ENCODE peak calls at places on chromosome 11, in four cellular contexts. K is A549, R is RWPE1, Q is right lobe of liver. C is an unnamed sample.

GRCh38 chr11:127524618-127525017 is 524.0 kb upstream of the KIRREL3 start:
- DNase-seq in R (no peak), K (no peak), Q (no peak), C (peak)

GRCh38 chr11:122808494-122808893 is 29.8 kb upstream of the CRTAM start:
- DNase-seq in K (no peak), R (no peak), Q (no peak), C (no peak)

GRCh38 chr11:4480577-4481539 is 1.6 kb upstream of the OR52K1 start:
- DNase-seq in Q (no peak), R (peak), K (no peak), C (no peak)

GRCh38 chr11:75663808-75664207 is 5.0 kb downstream of the MAP6 start:
- DNase-seq in Q (no peak), K (no peak), R (no peak), C (no peak)

GRCh38 chr11:38460901-38461300 is 1862.9 kb upstream of the RAG2 start:
- DNase-seq in Q (no peak), K (no peak), R (peak), C (peak)

GRCh38 chr11:94638902-94639373 is 71.8 kb downstream of the PIWIL4 start:
- DNase-seq in K (no peak), R (no peak), Q (no peak), C (no peak)

GRCh38 chr11:26953770-26954392 is 40.0 kb upstream of the FIBIN start:
- DNase-seq in R (no peak), Q (no peak), K (no peak), C (no peak)

GRCh38 chr11:113384551-113384950 is 3.0 kb upstream of the ANKK1 start:
- DNase-seq in Q (no peak), K (peak), R (peak), C (no peak)

GRCh38 chr11:116226731-116227130 is 546.1 kb downstream of the BUD13 start:
- DNase-seq in K (no peak), Q (no peak), R (no peak), C (no peak)

GRCh38 chr11:59219836-59220235 is 7.1 kb upstream of the MPEG1 start:
- DNase-seq in Q (no peak), K (no peak), R (no peak), C (no peak)

GRCh38 chr11:20097319-20098221 is 62.7 kb downstream of the DBX1 start:
- DNase-seq in R (no peak), Q (no peak), K (no peak), C (no peak)

GRCh38 chr11:126510621-126511370 is 155.3 kb downstream of the ST3GAL4 start:
- DNase-seq in K (no peak), R (no peak), Q (no peak), C (no peak)

GRCh38 chr11:540583-541432 is 3.5 kb downstream of the LRRC56 start:
- DNase-seq in Q (no peak), K (no peak), R (no peak), C (no peak)

GRCh38 chr11:68946416-68947090 is 34.2 kb downstream of the MRGPRD start:
- DNase-seq in K (peak), Q (no peak), R (peak), C (no peak)

GRCh38 chr11:90558328-90558865 is 335.5 kb upstream of the CHORDC1 start:
- DNase-seq in K (no peak), Q (no peak), R (no peak), C (no peak)

GRCh38 chr11:19895776-19896175 is 183.1 kb downstream of the NAV2 start:
- DNase-seq in R (peak), K (no peak), Q (no peak), C (no peak)

GRCh38 chr11:7251487-7251835 is 243 bp upstream of the SYT9 start:
- DNase-seq in K (no peak), R (no peak), Q (no peak), C (no peak)

GRCh38 chr11:81707881-81708280 is 1025.8 kb downstream of the FAM181B start:
- DNase-seq in Q (no peak), K (no peak), R (no peak), C (no peak)

GRCh38 chr11:469684-470667 is 19.9 kb downstream of the PTDSS2 start:
- DNase-seq in Q (peak), R (peak), K (peak), C (peak)

GRCh38 chr11:73784080-73784634 is 3.5 kb upstream of the MRPL48 start:
- DNase-seq in Q (no peak), R (no peak), K (peak), C (no peak)

GRCh38 chr11:62796281-62796680 is 4.5 kb upstream of the TMEM223 start:
- DNase-seq in R (no peak), Q (no peak), K (no peak), C (no peak)

GRCh38 chr11:61041755-61042518 is 60.4 kb upstream of the CD5 start:
- DNase-seq in Q (no peak), K (peak), R (peak), C (no peak)

GRCh38 chr11:8262552-8263108 is 1.0 kb downstream of the LMO1 start:
- DNase-seq in Q (peak), R (peak), K (no peak), C (peak)

GRCh38 chr11:45232341-45233080 is 53.6 kb downstream of the SYT13 start:
- DNase-seq in R (no peak), K (no peak), Q (no peak), C (no peak)

GRCh38 chr11:130023204-130023603 is 20.6 kb upstream of the PRDM10 start:
- DNase-seq in Q (no peak), K (no peak), R (peak), C (no peak)

GRCh38 chr11:68329993-68330699 is 17.8 kb downstream of the LRP5 start:
- DNase-seq in K (no peak), R (no peak), Q (no peak), C (no peak)

GRCh38 chr11:67373916-67374570 is 645 bp upstream of the CLCF1 start:
- DNase-seq in R (peak), Q (peak), K (peak), C (peak)

GRCh38 chr11:76918941-76919386 is 58.2 kb downstream of the ACER3 start:
- DNase-seq in K (peak), Q (no peak), R (peak), C (no peak)

GRCh38 chr11:76984741-76985140 is 49.5 kb upstream of the B3GNT6 start:
- DNase-seq in Q (no peak), K (no peak), R (peak), C (no peak)

GRCh38 chr11:8841899-8842298 is 69.1 kb upstream of the AKIP1 start:
- DNase-seq in R (no peak), K (no peak), Q (no peak), C (no peak)

GRCh38 chr11:7655253-7656217 is 17.8 kb downstream of the CYB5R2 start:
- DNase-seq in R (no peak), K (no peak), Q (no peak), C (no peak)

GRCh38 chr11:128412847-128413791 is 174.2 kb downstream of the ETS1 start:
- DNase-seq in R (no peak), K (peak), Q (no peak), C (no peak)

GRCh38 chr11:32325725-32326124 is 109.6 kb downstream of the WT1 start:
- DNase-seq in K (no peak), Q (no peak), R (no peak), C (no peak)

GRCh38 chr11:13364388-13364787 is 86.8 kb downstream of the BMAL1 start:
- DNase-seq in R (no peak), K (no peak), Q (no peak), C (no peak)

GRCh38 chr11:13366266-13367026 is 88.9 kb downstream of the BMAL1 start:
- DNase-seq in K (no peak), Q (no peak), R (no peak), C (no peak)

GRCh38 chr11:13367115-13367514 is 89.5 kb downstream of the BMAL1 start:
- DNase-seq in K (no peak), R (no peak), Q (no peak), C (no peak)

GRCh38 chr11:13358871-13359270 is 81.3 kb downstream of the BMAL1 start:
- DNase-seq in K (no peak), Q (no peak), R (no peak), C (no peak)

DNA sequence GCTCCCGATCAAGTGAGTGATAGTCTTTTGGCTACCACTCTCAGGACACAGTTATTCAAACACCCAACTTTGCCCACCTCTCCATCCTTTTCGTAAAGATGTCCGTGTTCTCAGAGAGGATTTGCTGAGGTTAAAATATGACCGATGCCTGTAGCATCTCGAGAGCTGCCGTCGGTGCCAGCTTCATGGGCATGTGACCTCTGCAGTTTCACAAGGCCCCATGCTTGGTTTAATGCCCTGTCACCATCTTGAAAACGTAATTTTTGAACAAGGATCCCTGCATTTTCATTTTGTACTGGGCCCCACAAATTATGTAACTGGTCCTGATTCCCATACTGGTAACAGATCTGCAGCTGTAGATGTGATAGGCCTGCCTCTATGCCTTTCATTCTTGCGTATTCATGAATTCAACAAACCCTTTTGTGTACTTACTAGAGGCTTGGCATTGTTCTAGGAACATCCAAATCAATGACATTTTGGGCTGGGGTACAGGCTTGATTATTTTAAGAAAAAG is 85.1 kb downstream of the BMAL1 start:
- DNase-seq in K (no peak), R (no peak), Q (no peak), C (no peak)
- H3K27ac ChIP-seq in K (no peak), R (no peak), Q (no peak), C (no peak)

DNA sequence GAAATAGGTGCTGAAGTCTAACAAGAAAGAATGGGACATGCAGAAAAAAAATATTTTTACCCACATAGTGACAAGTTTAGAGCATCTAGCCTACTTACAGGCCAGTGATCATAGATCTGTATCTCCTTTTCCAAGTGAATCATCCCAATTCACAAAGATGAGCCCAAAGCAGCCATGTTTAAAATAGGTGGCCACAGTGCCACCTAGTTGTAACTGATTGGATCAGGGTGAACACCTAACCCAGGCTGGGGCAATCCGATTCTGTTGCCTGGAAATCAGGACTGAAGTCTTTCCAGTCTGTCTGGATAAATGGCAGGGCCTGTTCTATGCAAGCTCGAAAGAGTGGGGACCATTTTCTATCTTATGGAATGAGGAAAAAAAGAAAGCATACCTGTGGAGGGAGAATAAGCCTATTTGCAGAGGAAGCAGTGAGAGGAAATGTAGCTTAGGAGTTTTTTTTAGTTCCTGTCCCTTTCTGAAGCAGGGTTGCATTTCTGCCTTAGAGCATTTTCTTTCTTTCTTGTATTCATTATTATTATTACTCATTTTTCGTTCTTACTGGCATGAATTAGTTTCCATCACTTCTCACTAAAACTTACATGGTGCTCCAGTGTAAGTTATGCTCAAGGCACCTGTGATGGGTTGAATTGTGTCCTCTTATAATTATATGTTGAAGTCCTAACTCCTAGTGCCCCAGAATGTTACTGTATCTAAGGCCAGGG is 113.2 kb upstream of the RAG2 start:
- DNase-seq in K (peak), R (no peak), Q (no peak), C (no peak)
- TF ChIP-seq CTCF in K (no peak), R (no peak), Q (no peak), C (no peak)

GRCh38 chr11:2999464-2999998 is 7.4 kb upstream of the NAP1L4 start:
- DNase-seq in R (no peak), K (no peak), Q (peak), C (no peak)

GRCh38 chr11:3002346-3002745 is 10.2 kb upstream of the NAP1L4 start:
- DNase-seq in K (no peak), R (no peak), Q (peak), C (peak)

GRCh38 chr11:3001496-3001895 is 9.4 kb upstream of the NAP1L4 start:
- DNase-seq in K (no peak), Q (peak), R (no peak), C (peak)

GRCh38 chr11:2998073-2998850 is 6.1 kb upstream of the NAP1L4 start:
- DNase-seq in R (no peak), Q (peak), K (no peak), C (peak)

DNA sequence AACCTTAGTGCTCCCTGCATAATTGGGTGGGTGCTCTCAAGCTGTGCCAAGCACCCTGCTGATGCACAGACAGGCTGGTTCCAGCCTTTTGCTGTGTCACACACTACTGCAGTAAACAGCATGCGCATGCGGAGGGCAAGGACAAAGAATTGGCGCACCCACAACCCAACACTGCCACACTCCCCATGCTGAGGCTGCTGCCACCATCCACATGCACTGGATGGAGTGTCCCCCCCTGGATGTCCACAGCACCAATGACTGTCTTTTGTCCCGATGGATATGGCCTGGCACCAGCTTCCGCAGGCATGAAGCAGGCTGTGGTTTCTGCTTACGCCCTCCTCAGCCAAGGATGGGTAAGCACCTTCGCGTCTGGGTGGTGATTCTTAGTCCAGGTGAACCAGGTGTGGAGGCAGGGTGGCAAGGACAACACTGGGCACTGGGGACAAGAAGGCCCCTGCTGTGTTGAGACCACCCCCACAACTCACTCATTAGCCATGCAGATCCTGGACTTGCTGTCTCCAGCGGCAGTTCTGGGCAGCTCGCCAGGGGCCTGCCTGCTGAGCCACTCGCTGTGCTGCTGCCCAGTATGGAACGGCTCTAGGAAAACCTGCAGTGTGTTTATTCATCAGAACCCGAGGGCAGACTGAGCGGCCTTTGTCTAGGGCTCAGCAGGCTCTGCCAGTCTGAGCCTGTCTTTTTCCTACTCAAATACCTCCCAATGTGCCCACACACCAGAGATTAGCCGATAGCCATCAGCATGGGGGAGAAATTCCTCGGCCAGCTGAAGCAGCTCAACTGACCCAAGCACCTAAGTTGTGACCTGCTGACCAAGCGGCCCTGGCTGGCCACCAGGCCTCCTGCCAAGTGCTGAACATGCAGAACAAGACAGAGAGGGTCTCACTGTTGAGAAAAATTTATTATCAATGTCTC is 8.2 kb upstream of the NAP1L4 start:
- DNase-seq in K (no peak), R (peak), Q (peak), C (peak)
- H3K27ac ChIP-seq in K (no peak), R (peak), Q (peak), C (peak)

GRCh38 chr11:121536116-121536515 is 83.3 kb upstream of the SORL1-AS1 start:
- DNase-seq in R (no peak), Q (no peak), K (no peak), C (no peak)
- TF ChIP-seq CTCF in R (no peak), Q (no peak), K (no peak), C (no peak)

GRCh38 chr11:96217206-96217605 is 125.8 kb downstream of the MAML2 start:
- DNase-seq in K (no peak), Q (no peak), R (no peak), C (no peak)
- H3K27ac ChIP-seq in K (no peak), Q (no peak), R (no peak), C (no peak)

GRCh38 chr11:119101367-119101758 is 290 bp downstream of the DPAGT1 start:
- DNase-seq in R (no peak), K (peak), Q (no peak), C (no peak)

GRCh38 chr11:119100960-119101349 is 698 bp downstream of the DPAGT1 start:
- DNase-seq in R (no peak), Q (no peak), K (no peak), C (no peak)

GRCh38 chr11:119099707-119100106 is 1.9 kb downstream of the DPAGT1 start:
- DNase-seq in Q (no peak), K (no peak), R (no peak), C (no peak)

GRCh38 chr11:119101759-119102423 is at the start of gene DPAGT1:
- DNase-seq in Q (peak), R (peak), K (peak), C (peak)

GRCh38 chr11:119100246-119100959 is 1.2 kb downstream of the DPAGT1 start:
- DNase-seq in Q (no peak), R (no peak), K (peak), C (no peak)
- TF ChIP-seq CTCF in Q (peak), R (peak), K (peak), C (no peak)

DNA sequence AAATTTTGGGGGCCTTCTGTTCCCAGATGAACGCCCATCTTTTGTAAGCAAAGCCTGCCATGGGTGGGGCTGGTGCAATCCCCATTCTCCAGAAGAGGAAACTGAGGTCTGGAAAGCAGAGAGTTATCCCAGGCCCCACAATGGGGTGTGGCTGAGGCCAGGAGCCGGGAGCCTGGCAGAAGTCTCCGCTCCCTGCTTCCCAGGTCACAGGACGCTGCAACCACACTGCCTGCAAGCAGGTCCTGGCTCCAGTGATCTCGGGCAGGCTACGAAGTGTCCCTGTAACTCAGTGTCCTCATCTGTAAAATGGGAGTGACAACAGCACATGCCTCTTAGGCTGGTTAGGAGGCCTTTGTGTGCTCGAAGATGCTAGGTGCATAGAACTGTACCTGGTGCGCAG is 1.7 kb downstream of the PLCB3 start:
- DNase-seq in K (no peak), Q (no peak), R (no peak), C (no peak)
- H3K27ac ChIP-seq in K (peak), Q (no peak), R (peak), C (no peak)

C was measured in pancreas.